ENCODE peak calls at places on chromosomes 13 and 19, in nine cellular contexts. L, Z, W, T, E, Y, N, O and V are unnamed samples.

GRCh38 chr19:18763674-18764590 is 27.2 kb downstream of the COMP start:
- DNase-seq in L (no peak), N (peak), E (no peak), T (no peak), O (peak), W (peak), Z (peak), Y (no peak), V (peak)

GRCh38 chr19:52351512-52351911 is 15.5 kb downstream of the ZNF610 start:
- DNase-seq in E (no peak), N (no peak), Y (peak), W (no peak), L (no peak), T (no peak), Z (no peak), O (no peak), V (no peak)

GRCh38 chr13:98676239-98676638 is 76.2 kb downstream of the SLC15A1 start:
- DNase-seq in Z (no peak), O (no peak), W (no peak), T (no peak), L (no peak), E (no peak), Y (no peak), N (no peak), V (no peak)

GRCh38 chr13:103203750-103204330 is 137.6 kb upstream of the SLC10A2 start:
- DNase-seq in O (no peak), Z (no peak), T (no peak), Y (no peak), E (no peak), W (no peak), N (no peak), L (no peak), V (no peak)

GRCh38 chr13:34361528-34361927 is 543.6 kb downstream of the RFC3 start:
- DNase-seq in L (no peak), N (no peak), Y (no peak), O (no peak), E (no peak), W (no peak), Z (peak), T (no peak), V (no peak)

GRCh38 chr19:56372281-56372680 is 21.1 kb downstream of the ZNF582 start:
- DNase-seq in L (no peak), T (no peak), Z (no peak), N (no peak), W (no peak), Y (no peak), O (no peak), E (no peak), V (no peak)

GRCh38 chr19:30149300-30149699 is 207.3 kb downstream of the URI1 start:
- DNase-seq in L (no peak), Z (no peak), W (no peak), N (no peak), O (no peak), Y (no peak), T (no peak), E (no peak), V (no peak)

GRCh38 chr19:51514866-51515481 is 13.4 kb upstream of the SIGLEC12 start:
- DNase-seq in L (no peak), N (no peak), E (no peak), O (peak), W (no peak), Z (peak), Y (no peak), T (no peak), V (peak)

GRCh38 chr19:49515767-49516166 is 3.3 kb downstream of the FCGRT start:
- DNase-seq in N (peak), T (no peak), Y (no peak), L (no peak), E (no peak), O (no peak), W (no peak), Z (no peak), V (no peak)

GRCh38 chr13:31755803-31756212 is 16.5 kb downstream of the RXFP2 start:
- DNase-seq in Z (no peak), Y (no peak), L (no peak), W (no peak), E (no peak), O (peak), N (no peak), T (no peak), V (no peak)

GRCh38 chr13:30103161-30103858 is 204.0 kb downstream of the KATNAL1 start:
- DNase-seq in N (no peak), L (no peak), Z (no peak), T (no peak), O (no peak), W (no peak), E (no peak), Y (no peak), V (no peak)

GRCh38 chr19:44623080-44623479 is 9.7 kb downstream of the IGSF23 start:
- DNase-seq in T (no peak), E (no peak), O (peak), L (no peak), W (no peak), N (no peak), Y (no peak), Z (no peak), V (no peak)

GRCh38 chr13:104024416-104025170 is 958.4 kb upstream of the SLC10A2 start:
- DNase-seq in Z (peak), E (no peak), T (no peak), O (peak), Y (no peak), W (no peak), N (no peak), L (no peak), V (peak)

GRCh38 chr19:58007285-58007684 is 4.7 kb upstream of the ZNF606 start:
- DNase-seq in Y (no peak), O (no peak), W (no peak), N (no peak), Z (no peak), L (no peak), E (no peak), T (no peak), V (no peak)

GRCh38 chr19:58010507-58010906 is 7.9 kb upstream of the ZNF606 start:
- DNase-seq in O (no peak), E (no peak), Z (no peak), N (no peak), L (no peak), W (no peak), T (no peak), Y (no peak), V (no peak)

GRCh38 chr19:58003153-58003828 is 671 bp upstream of the ZNF606 start:
- DNase-seq in E (no peak), O (no peak), L (no peak), N (no peak), T (no peak), Z (no peak), W (no peak), Y (no peak), V (no peak)

GRCh38 chr19:58009666-58010301 is 7.2 kb upstream of the ZNF606 start:
- DNase-seq in Y (no peak), T (peak), W (peak), L (peak), E (peak), Z (peak), N (peak), O (peak), V (peak)

GRCh38 chr19:58009301-58009665 is 6.7 kb upstream of the ZNF606 start:
- DNase-seq in Z (no peak), Y (no peak), T (no peak), N (no peak), W (no peak), L (no peak), O (no peak), E (no peak), V (no peak)
- TF ChIP-seq CTCF in Z (no peak), Y (no peak), T (no peak), N (no peak), W (no peak), L (no peak), O (no peak), E (no peak), V (no peak)

DNA sequence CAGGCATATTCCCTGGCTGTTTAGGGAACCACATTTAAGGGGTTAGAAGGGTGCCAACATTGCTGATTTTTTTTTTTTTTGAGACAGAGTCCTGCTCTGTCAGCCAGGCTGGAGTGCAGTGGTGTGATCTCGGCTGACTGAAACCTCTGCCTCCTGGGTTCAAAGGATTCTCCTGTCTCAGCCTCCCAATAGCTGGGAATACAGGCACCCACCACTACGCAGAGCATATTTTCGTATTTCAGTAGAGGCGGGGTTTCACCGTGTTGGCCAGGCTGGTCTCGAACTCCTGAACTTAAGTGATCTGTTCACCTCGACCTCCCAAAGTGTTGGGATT is 7.8 kb upstream of the CRX start:
- DNase-seq in T (no peak), Z (no peak), L (no peak), O (no peak), W (no peak), N (no peak), Y (no peak), E (no peak), V (no peak)
- TF ChIP-seq CTCF in T (no peak), Z (no peak), L (no peak), O (no peak), W (no peak), N (no peak), Y (peak), E (no peak), V (no peak)

GRCh38 chr13:40813662-40814454 is 24.4 kb downstream of the SLC25A15 start:
- DNase-seq in N (no peak), O (peak), E (peak), T (no peak), Y (no peak), L (no peak), W (no peak), Z (peak), V (peak)
- TF ChIP-seq CTCF in N (peak), O (peak), E (peak), T (peak), Y (peak), L (peak), W (peak), Z (peak), V (peak)

GRCh38 chr13:76361868-76362267 is 524.3 kb downstream of the KCTD12 start:
- DNase-seq in T (no peak), L (no peak), Y (no peak), O (no peak), W (no peak), Z (no peak), N (no peak), E (no peak), V (no peak)
- TF ChIP-seq CTCF in T (no peak), L (no peak), Y (no peak), O (no peak), W (no peak), Z (no peak), N (no peak), E (no peak), V (no peak)

DNA sequence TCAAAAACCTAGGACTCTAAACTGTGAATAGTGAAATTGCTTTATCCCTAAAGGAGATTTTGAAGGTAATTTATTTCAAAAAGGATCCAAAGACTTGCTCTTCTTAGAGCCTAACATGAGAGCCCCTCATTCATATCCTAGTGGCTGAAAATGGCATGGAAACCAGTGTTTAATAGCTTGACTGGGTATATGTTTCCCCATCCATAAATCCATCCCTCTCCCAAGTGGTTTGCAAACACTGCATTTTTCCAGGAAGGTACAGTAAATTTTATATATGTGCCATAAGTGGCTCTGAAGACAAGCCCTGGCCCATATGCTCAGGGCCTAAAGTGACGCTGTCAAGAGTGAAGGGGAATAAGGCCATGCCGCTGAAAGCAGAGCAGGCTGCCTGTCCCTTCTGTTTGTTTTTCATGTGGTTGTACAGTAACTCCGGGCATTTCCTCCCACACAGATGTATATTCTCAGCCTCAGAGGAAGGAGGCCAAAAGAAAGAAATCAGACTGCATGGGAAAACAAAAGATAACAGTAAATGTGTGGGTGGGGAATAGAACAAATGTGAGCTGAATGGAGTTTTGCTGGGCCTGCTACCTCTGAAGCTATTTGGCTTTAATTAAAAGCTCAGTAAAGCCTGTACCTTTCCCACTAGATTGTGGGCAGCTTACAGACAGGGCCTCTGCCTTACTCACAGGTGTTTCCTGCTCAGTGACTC is 181.9 kb downstream of the PCDH9 start:
- DNase-seq in E (no peak), O (peak), T (no peak), L (no peak), Z (peak), W (no peak), Y (no peak), N (no peak), V (peak)
- TF ChIP-seq CTCF in E (no peak), O (peak), T (no peak), L (no peak), Z (no peak), W (no peak), Y (no peak), N (no peak), V (no peak)

DNA sequence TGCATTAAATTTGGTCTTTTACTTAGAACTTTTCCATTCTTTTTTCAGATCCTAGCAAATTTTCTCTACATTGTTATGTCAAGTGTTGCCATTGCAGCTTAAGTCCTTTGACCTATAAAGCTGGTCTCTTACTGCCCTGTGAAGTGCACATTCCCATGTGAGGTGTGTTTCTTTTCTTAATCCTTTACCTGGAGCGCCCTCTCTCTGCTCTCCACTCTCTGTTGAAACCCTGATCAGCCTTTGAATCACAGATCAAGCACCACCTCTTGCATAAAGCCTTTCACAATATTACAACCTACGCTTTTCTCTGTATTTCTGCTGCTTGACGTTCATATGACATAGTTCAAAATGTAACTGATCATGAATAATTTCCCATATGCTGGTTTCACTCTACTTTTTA is 84.8 kb downstream of the PCDH17 start:
- DNase-seq in Y (no peak), Z (no peak), W (no peak), E (no peak), O (no peak), N (no peak), T (peak), L (no peak), V (peak)
- TF ChIP-seq CTCF in Y (peak), Z (no peak), W (no peak), E (no peak), O (peak), N (no peak), T (peak), L (no peak), V (no peak)

GRCh38 chr19:504634-505033 is 2.7 kb upstream of the TPGS1 start:
- DNase-seq in E (no peak), Z (no peak), W (no peak), T (no peak), O (no peak), L (no peak), Y (no peak), N (no peak), V (no peak)

GRCh38 chr19:510606-511100 is 3.4 kb downstream of the TPGS1 start:
- DNase-seq in O (peak), Z (peak), T (peak), L (peak), Y (peak), W (no peak), N (peak), E (peak), V (peak)

GRCh38 chr19:508204-509150 is 1.2 kb downstream of the TPGS1 start:
- DNase-seq in E (no peak), L (no peak), O (no peak), Z (no peak), T (no peak), Y (no peak), N (no peak), W (no peak), V (no peak)

GRCh38 chr19:506404-507285 is 652 bp upstream of the TPGS1 start:
- DNase-seq in T (peak), O (peak), E (peak), N (peak), L (peak), Z (peak), W (peak), Y (peak), V (peak)

GRCh38 chr19:507286-508203 is at the start of gene TPGS1:
- DNase-seq in Z (peak), O (peak), Y (peak), T (peak), N (peak), L (peak), W (peak), E (peak), V (peak)
- TF ChIP-seq CTCF in Z (no peak), O (no peak), Y (no peak), T (no peak), N (peak), L (no peak), W (peak), E (no peak), V (no peak)

GRCh38 chr19:41366089-41366488 is 2.1 kb upstream of the B9D2 start:
- DNase-seq in E (no peak), Z (no peak), L (no peak), O (no peak), T (no peak), N (no peak), W (no peak), Y (no peak), V (no peak)
- TF ChIP-seq CTCF in E (peak), Z (peak), L (no peak), O (peak), T (no peak), N (no peak), W (no peak), Y (peak), V (peak)

GRCh38 chr13:48647625-48648024 is 6.1 kb upstream of the CYSLTR2 start:
- DNase-seq in T (peak), N (no peak), E (no peak), W (no peak), Z (no peak), O (no peak), L (no peak), Y (no peak), V (no peak)
- TF ChIP-seq CTCF in T (peak), N (no peak), E (peak), W (no peak), Z (peak), O (peak), L (no peak), Y (peak), V (no peak)